ENCODE peak calls at places on chromosomes 13 and 19, in nine cellular contexts. F is Daoy; A is activated T-helper 2 cell treated with anti-CD3 and anti-CD28 coated beads, Interferon-gamma antibody, Interleukin-2, Interleukin-4, amounts not matched to agents 10 μg/mL and 5 μg/mL and 100 μg/mL, durations not matched to agents 14 hours and 24 hours and 36 hours; S is GM12892; G is T-cell; R is CD4-positive, alpha-beta memory T cell; U is progenitor cell of endocrine pancreas; V is fibroblast of mammary gland; C is GM03348. X is an unnamed sample.

GRCh38 chr19:52584686-52585085 is 14.6 kb downstream of the ZNF701 start:
- DNase-seq in V (no peak), A (no peak), G (no peak), R (no peak), C (no peak), U (no peak), S (no peak), F (no peak), X (no peak)

GRCh38 chr19:50875795-50876422 is 2.7 kb downstream of the KLK2 start:
- DNase-seq in V (no peak), A (no peak), R (no peak), S (peak), G (no peak), C (no peak), F (no peak), U (no peak), X (no peak)

GRCh38 chr13:24267801-24268200 is 41.6 kb upstream of the C1QTNF9 start:
- DNase-seq in R (no peak), F (no peak), A (no peak), C (no peak), S (no peak), V (no peak), G (no peak), U (no peak), X (no peak)

GRCh38 chr13:97254809-97255208 is 32.7 kb downstream of the MBNL2 start:
- DNase-seq in U (no peak), A (no peak), V (peak), F (peak), R (no peak), G (no peak), S (no peak), C (no peak), X (no peak)

GRCh38 chr19:35347171-35347929 is at the start of gene FFAR1:
- DNase-seq in R (peak), G (no peak), S (peak), V (no peak), F (no peak), C (no peak), A (peak), U (no peak), X (peak)

GRCh38 chr19:45121827-45122345 is 28.9 kb downstream of the PPP1R37 start:
- DNase-seq in R (no peak), U (no peak), F (no peak), V (no peak), C (no peak), S (no peak), G (no peak), A (no peak), X (no peak)

GRCh38 chr19:19109601-19110000 is 28.7 kb downstream of the TMEM161A start:
- DNase-seq in R (no peak), C (peak), U (no peak), G (no peak), V (peak), A (no peak), F (no peak), S (no peak), X (no peak)

GRCh38 chr13:112725346-112726017 is 35.6 kb downstream of the ATP11A start:
- DNase-seq in F (peak), V (no peak), C (no peak), R (peak), S (no peak), A (no peak), G (peak), U (no peak), X (peak)

GRCh38 chr13:40102854-40103253 is 447.4 kb downstream of the COG6 start:
- DNase-seq in S (no peak), F (peak), U (no peak), A (no peak), R (peak), V (peak), C (peak), G (peak), X (peak)

GRCh38 chr13:44812818-44813217 is 176.5 kb downstream of the NUFIP1 start:
- DNase-seq in S (no peak), U (no peak), F (no peak), A (no peak), C (no peak), R (no peak), G (no peak), V (peak), X (no peak)

GRCh38 chr19:51246153-51246552 is 4.7 kb upstream of the SIGLECL1 start:
- DNase-seq in U (no peak), G (no peak), C (no peak), R (no peak), A (no peak), F (peak), S (no peak), V (peak), X (no peak)

GRCh38 chr19:6801397-6802086 is 29.0 kb downstream of the VAV1 start:
- DNase-seq in V (no peak), R (peak), C (peak), S (peak), U (no peak), G (peak), A (peak), F (peak), X (peak)

GRCh38 chr19:3358919-3359849 is 7.2 kb upstream of the NFIC start:
- DNase-seq in A (peak), S (peak), G (peak), R (peak), V (peak), F (peak), U (no peak), C (peak), X (peak)

GRCh38 chr19:36401475-36401874 is 17.0 kb downstream of the ZFP82 start:
- DNase-seq in F (no peak), U (no peak), V (no peak), S (no peak), C (no peak), A (no peak), R (no peak), G (no peak), X (no peak)

GRCh38 chr13:61777902-61778301 is 362.3 kb upstream of the PCDH20 start:
- DNase-seq in S (no peak), R (no peak), A (no peak), C (no peak), V (peak), F (no peak), G (no peak), U (no peak), X (no peak)

GRCh38 chr19:45211751-45212381 is 33.3 kb downstream of the BLOC1S3 start:
- DNase-seq in C (peak), F (no peak), R (no peak), U (no peak), G (no peak), S (no peak), A (no peak), V (no peak), X (no peak)

GRCh38 chr13:45331123-45331619 is 9.8 kb downstream of the TPT1 start:
- DNase-seq in V (no peak), C (no peak), G (no peak), R (no peak), U (no peak), S (no peak), A (no peak), F (no peak), X (no peak)

GRCh38 chr19:11256189-11256588 is 6.1 kb downstream of the DOCK6 start:
- DNase-seq in C (peak), S (no peak), R (no peak), G (no peak), F (no peak), U (no peak), A (no peak), V (no peak), X (no peak)

GRCh38 chr13:22220186-22221160 is 549.6 kb downstream of the FGF9 start:
- DNase-seq in A (no peak), S (no peak), R (no peak), G (no peak), C (peak), V (no peak), F (no peak), U (no peak), X (no peak)

GRCh38 chr19:20928371-20928770 is 5.3 kb downstream of the ZNF85 start:
- DNase-seq in G (no peak), U (no peak), C (peak), A (no peak), F (peak), V (peak), R (no peak), S (no peak), X (no peak)

GRCh38 chr13:51811920-51812328 is 8.0 kb upstream of the DHRS12 start:
- DNase-seq in C (no peak), V (no peak), S (no peak), G (no peak), U (no peak), A (no peak), R (no peak), F (no peak), X (no peak)

GRCh38 chr13:79581870-79582315 is 100.9 kb downstream of the NDFIP2 start:
- DNase-seq in U (no peak), V (peak), A (no peak), G (no peak), F (peak), C (peak), R (no peak), S (no peak), X (no peak)

GRCh38 chr13:99133230-99133629 is 67.4 kb upstream of the UBAC2 start:
- DNase-seq in R (no peak), U (no peak), G (no peak), C (no peak), F (no peak), A (no peak), S (no peak), V (no peak), X (no peak)

GRCh38 chr13:27639186-27639585 is 17.5 kb downstream of the POLR1D start:
- DNase-seq in S (no peak), A (no peak), G (no peak), C (no peak), R (no peak), F (no peak), U (no peak), V (no peak), X (no peak)

GRCh38 chr19:29717051-29717450 is 2.0 kb upstream of the C19orf12 start:
- DNase-seq in U (no peak), V (no peak), S (no peak), G (no peak), C (no peak), R (no peak), A (no peak), F (no peak), X (no peak)

GRCh38 chr19:56116606-56117005 is 4.5 kb downstream of the ZNF787 start:
- DNase-seq in V (no peak), U (no peak), C (no peak), F (no peak), A (no peak), S (no peak), G (no peak), R (no peak), X (no peak)

GRCh38 chr13:30545320-30545719 is 72.4 kb upstream of the USPL1 start:
- DNase-seq in V (no peak), S (no peak), G (no peak), U (no peak), F (no peak), R (no peak), C (no peak), A (no peak), X (no peak)

GRCh38 chr13:114078501-114079451 is 53.6 kb downstream of the RASA3 start:
- DNase-seq in A (no peak), V (peak), C (peak), R (no peak), S (no peak), G (no peak), U (no peak), F (peak), X (peak)

GRCh38 chr19:55257461-55258411 is 1.1 kb downstream of the PPP6R1 start:
- DNase-seq in G (peak), S (no peak), F (peak), U (no peak), A (no peak), V (peak), C (peak), R (peak), X (no peak)

GRCh38 chr19:50479761-50480251 is 3.2 kb upstream of the GARIN5A start:
- DNase-seq in U (no peak), G (no peak), V (no peak), S (no peak), R (no peak), C (no peak), A (no peak), F (no peak), X (no peak)